ENCODE peak calls at places on chromosome 22, in eight cellular contexts. One of them, this sample, is unnamed.

GRCh38 chr22:26763633-26764295 is 106.4 kb downstream of the MIAT start:
- DNase-seq in MM.1S: no peak
- DNase-seq in HepG2: peak
- DNase-seq in left ventricle myocardium inferior: no peak
- DNase-seq in psoas muscle: no peak
- DNase-seq in lower lobe of right lung: no peak
- DNase-seq in right lobe of liver: no peak
- DNase-seq in astrocyte: peak
- DNase-seq in this sample: no peak

GRCh38 chr22:35842519-35842913 is 124.8 kb downstream of the APOL5 start:
- DNase-seq in HepG2: no peak
- DNase-seq in psoas muscle: no peak
- DNase-seq in right lobe of liver: no peak
- DNase-seq in lower lobe of right lung: no peak
- DNase-seq in left ventricle myocardium inferior: no peak
- DNase-seq in MM.1S: no peak
- DNase-seq in astrocyte: no peak
- DNase-seq in this sample: no peak

GRCh38 chr22:37343863-37344734 is 61.8 kb downstream of the CYTH4 start:
- DNase-seq in left ventricle myocardium inferior: no peak
- DNase-seq in lower lobe of right lung: no peak
- DNase-seq in HepG2: no peak
- DNase-seq in MM.1S: no peak
- DNase-seq in astrocyte: no peak
- DNase-seq in psoas muscle: no peak
- DNase-seq in right lobe of liver: no peak
- DNase-seq in this sample: no peak

GRCh38 chr22:28909375-28909774 is 26.0 kb downstream of the ZNRF3 start:
- DNase-seq in MM.1S: no peak
- DNase-seq in HepG2: no peak
- DNase-seq in right lobe of liver: no peak
- DNase-seq in lower lobe of right lung: no peak
- DNase-seq in astrocyte: peak
- DNase-seq in left ventricle myocardium inferior: no peak
- DNase-seq in psoas muscle: no peak
- DNase-seq in this sample: no peak

GRCh38 chr22:49642741-49643140 is 184.9 kb downstream of the BRD1 start:
- DNase-seq in lower lobe of right lung: no peak
- DNase-seq in right lobe of liver: no peak
- DNase-seq in MM.1S: no peak
- DNase-seq in left ventricle myocardium inferior: no peak
- DNase-seq in astrocyte: no peak
- DNase-seq in psoas muscle: no peak
- DNase-seq in HepG2: no peak
- DNase-seq in this sample: no peak

GRCh38 chr22:31646186-31647019 is 15.6 kb downstream of the PISD start:
- DNase-seq in HepG2: peak
- DNase-seq in right lobe of liver: no peak
- DNase-seq in lower lobe of right lung: no peak
- DNase-seq in left ventricle myocardium inferior: no peak
- DNase-seq in psoas muscle: no peak
- DNase-seq in astrocyte: peak
- DNase-seq in MM.1S: no peak
- DNase-seq in this sample: no peak

GRCh38 chr22:49565516-49565855 is 262.2 kb downstream of the BRD1 start:
- DNase-seq in MM.1S: no peak
- DNase-seq in right lobe of liver: no peak
- DNase-seq in lower lobe of right lung: no peak
- DNase-seq in astrocyte: no peak
- DNase-seq in left ventricle myocardium inferior: no peak
- DNase-seq in psoas muscle: no peak
- DNase-seq in HepG2: no peak
- DNase-seq in this sample: no peak

GRCh38 chr22:45353816-45354215 is 44.1 kb downstream of the FAM118A start:
- DNase-seq in right lobe of liver: no peak
- DNase-seq in MM.1S: no peak
- DNase-seq in left ventricle myocardium inferior: no peak
- DNase-seq in psoas muscle: no peak
- DNase-seq in HepG2: no peak
- DNase-seq in astrocyte: no peak
- DNase-seq in lower lobe of right lung: no peak
- DNase-seq in this sample: no peak

GRCh38 chr22:46193898-46194310 is 43.6 kb downstream of the PPARA start:
- DNase-seq in MM.1S: no peak
- DNase-seq in left ventricle myocardium inferior: no peak
- DNase-seq in HepG2: no peak
- DNase-seq in psoas muscle: no peak
- DNase-seq in lower lobe of right lung: no peak
- DNase-seq in astrocyte: no peak
- DNase-seq in right lobe of liver: peak
- DNase-seq in this sample: no peak

GRCh38 chr22:46007848-46008261 is 30.9 kb upstream of the WNT7B start:
- DNase-seq in lower lobe of right lung: peak
- DNase-seq in psoas muscle: peak
- DNase-seq in HepG2: no peak
- DNase-seq in left ventricle myocardium inferior: peak
- DNase-seq in astrocyte: peak
- DNase-seq in MM.1S: no peak
- DNase-seq in right lobe of liver: peak
- DNase-seq in this sample: no peak

GRCh38 chr22:21634081-21634480 is 1.5 kb downstream of the CCDC116 start:
- DNase-seq in MM.1S: no peak
- DNase-seq in HepG2: no peak
- DNase-seq in left ventricle myocardium inferior: no peak
- DNase-seq in psoas muscle: no peak
- DNase-seq in lower lobe of right lung: no peak
- DNase-seq in right lobe of liver: no peak
- DNase-seq in astrocyte: no peak
- DNase-seq in this sample: no peak

GRCh38 chr22:25627271-25627848 is 62.9 kb downstream of the GRK3 start:
- DNase-seq in right lobe of liver: no peak
- DNase-seq in lower lobe of right lung: no peak
- DNase-seq in MM.1S: no peak
- DNase-seq in astrocyte: peak
- DNase-seq in left ventricle myocardium inferior: no peak
- DNase-seq in HepG2: no peak
- DNase-seq in psoas muscle: no peak
- DNase-seq in this sample: no peak

GRCh38 chr22:19043111-19044085 is 78.8 kb downstream of the DGCR2 start:
- DNase-seq in astrocyte: no peak
- DNase-seq in lower lobe of right lung: peak
- DNase-seq in psoas muscle: peak
- DNase-seq in MM.1S: no peak
- DNase-seq in HepG2: no peak
- DNase-seq in right lobe of liver: peak
- DNase-seq in left ventricle myocardium inferior: no peak
- DNase-seq in this sample: no peak

GRCh38 chr22:19044381-19044780 is 77.8 kb downstream of the DGCR2 start:
- DNase-seq in HepG2: no peak
- DNase-seq in left ventricle myocardium inferior: no peak
- DNase-seq in psoas muscle: peak
- DNase-seq in lower lobe of right lung: peak
- DNase-seq in MM.1S: no peak
- DNase-seq in astrocyte: no peak
- DNase-seq in right lobe of liver: peak
- DNase-seq in this sample: no peak

GRCh38 chr22:19046719-19047609 is 75.2 kb downstream of the DGCR2 start:
- DNase-seq in astrocyte: no peak
- DNase-seq in HepG2: no peak
- DNase-seq in psoas muscle: no peak
- DNase-seq in lower lobe of right lung: peak
- DNase-seq in MM.1S: no peak
- DNase-seq in right lobe of liver: peak
- DNase-seq in left ventricle myocardium inferior: no peak
- DNase-seq in this sample: no peak

GRCh38 chr22:19046287-19046686 is 75.9 kb downstream of the DGCR2 start:
- DNase-seq in astrocyte: no peak
- DNase-seq in right lobe of liver: no peak
- DNase-seq in HepG2: no peak
- DNase-seq in lower lobe of right lung: no peak
- DNase-seq in left ventricle myocardium inferior: no peak
- DNase-seq in MM.1S: no peak
- DNase-seq in psoas muscle: no peak
- DNase-seq in this sample: no peak

DNA sequence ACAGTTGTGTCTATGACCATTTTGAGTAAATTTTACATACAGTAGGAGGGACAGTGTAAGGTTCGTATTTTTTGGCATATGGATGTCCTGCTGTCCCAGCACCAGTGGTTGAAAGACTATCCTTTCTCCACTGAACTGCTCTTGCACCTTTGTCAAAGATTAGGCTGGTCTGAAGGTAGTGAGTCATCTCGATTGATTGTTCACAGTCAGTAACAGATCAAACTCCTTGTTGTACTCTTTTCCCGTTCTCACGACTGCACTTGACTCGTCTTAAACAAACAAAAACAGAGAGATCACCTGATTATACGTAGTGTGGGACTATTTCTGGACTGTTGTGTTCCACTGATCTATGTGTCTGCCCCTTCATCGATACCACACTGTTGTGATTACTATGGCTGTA is 77.1 kb downstream of the DGCR2 start:
- DNase-seq in HepG2: no peak
- DNase-seq in MM.1S: no peak
- DNase-seq in astrocyte: no peak
- DNase-seq in right lobe of liver: no peak
- DNase-seq in lower lobe of right lung: no peak
- DNase-seq in left ventricle myocardium inferior: no peak
- DNase-seq in psoas muscle: no peak
- DNase-seq in this sample: no peak
- H3K27ac ChIP-seq in HepG2: no peak
- H3K27ac ChIP-seq in MM.1S: no peak
- H3K27ac ChIP-seq in astrocyte: no peak
- H3K27ac ChIP-seq in right lobe of liver: no peak
- H3K27ac ChIP-seq in lower lobe of right lung: no peak
- H3K27ac ChIP-seq in left ventricle myocardium inferior: no peak
- H3K27ac ChIP-seq in psoas muscle: no peak
- H3K27ac ChIP-seq in this sample: no peak

GRCh38 chr22:38751422-38752346 is 4.1 kb downstream of the SUN2 start:
- DNase-seq in lower lobe of right lung: peak
- DNase-seq in right lobe of liver: peak
- DNase-seq in MM.1S: peak
- DNase-seq in astrocyte: no peak
- DNase-seq in left ventricle myocardium inferior: peak
- DNase-seq in HepG2: no peak
- DNase-seq in psoas muscle: peak
- DNase-seq in this sample: peak
- H3K27ac ChIP-seq in lower lobe of right lung: peak
- H3K27ac ChIP-seq in right lobe of liver: peak
- H3K27ac ChIP-seq in MM.1S: peak
- H3K27ac ChIP-seq in astrocyte: no peak
- H3K27ac ChIP-seq in left ventricle myocardium inferior: peak
- H3K27ac ChIP-seq in HepG2: no peak
- H3K27ac ChIP-seq in psoas muscle: peak
- H3K27ac ChIP-seq in this sample: peak

DNA sequence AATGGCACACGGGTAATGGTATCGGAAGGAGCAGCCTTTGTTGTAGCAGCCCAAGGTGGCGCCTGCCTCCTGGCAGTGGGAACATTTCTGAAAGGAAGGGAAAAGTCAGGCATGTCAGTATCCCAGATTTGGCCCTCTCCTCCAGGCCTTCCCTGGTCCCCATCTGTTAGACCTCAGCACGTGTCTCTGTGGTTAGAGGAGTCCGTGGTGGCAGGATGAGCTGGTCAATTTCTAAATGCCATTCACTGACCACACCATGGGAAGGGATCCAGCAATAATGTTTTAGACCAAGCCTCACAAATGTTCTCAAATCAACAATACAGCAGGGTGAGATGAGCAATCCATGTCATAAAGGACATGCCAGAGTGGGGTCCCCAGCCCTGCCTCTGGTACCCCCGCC is 49.0 kb upstream of the CYP2D6 start:
- DNase-seq in MM.1S: no peak
- DNase-seq in HepG2: no peak
- DNase-seq in left ventricle myocardium inferior: no peak
- DNase-seq in astrocyte: peak
- DNase-seq in psoas muscle: no peak
- DNase-seq in lower lobe of right lung: no peak
- DNase-seq in right lobe of liver: no peak
- DNase-seq in this sample: no peak
- H3K27ac ChIP-seq in MM.1S: no peak
- H3K27ac ChIP-seq in HepG2: no peak
- H3K27ac ChIP-seq in left ventricle myocardium inferior: no peak
- H3K27ac ChIP-seq in astrocyte: no peak
- H3K27ac ChIP-seq in psoas muscle: no peak
- H3K27ac ChIP-seq in lower lobe of right lung: no peak
- H3K27ac ChIP-seq in right lobe of liver: no peak
- H3K27ac ChIP-seq in this sample: no peak

GRCh38 chr22:19438286-19438685 is 5.9 kb downstream of the MRPL40 start:
- DNase-seq in left ventricle myocardium inferior: no peak
- DNase-seq in psoas muscle: no peak
- DNase-seq in right lobe of liver: no peak
- DNase-seq in lower lobe of right lung: no peak
- DNase-seq in MM.1S: no peak
- DNase-seq in astrocyte: no peak
- DNase-seq in HepG2: no peak
- DNase-seq in this sample: no peak

GRCh38 chr22:19434829-19435580 is 2.7 kb downstream of the MRPL40 start:
- DNase-seq in MM.1S: no peak
- DNase-seq in lower lobe of right lung: no peak
- DNase-seq in right lobe of liver: no peak
- DNase-seq in HepG2: no peak
- DNase-seq in left ventricle myocardium inferior: no peak
- DNase-seq in astrocyte: no peak
- DNase-seq in psoas muscle: no peak
- DNase-seq in this sample: no peak

GRCh38 chr22:19442166-19442565 is 5.3 kb downstream of the C22orf39 start:
- DNase-seq in HepG2: no peak
- DNase-seq in psoas muscle: peak
- DNase-seq in left ventricle myocardium inferior: no peak
- DNase-seq in astrocyte: no peak
- DNase-seq in lower lobe of right lung: no peak
- DNase-seq in right lobe of liver: no peak
- DNase-seq in MM.1S: no peak
- DNase-seq in this sample: no peak

GRCh38 chr22:19443544-19444211 is 3.8 kb downstream of the C22orf39 start:
- DNase-seq in right lobe of liver: no peak
- DNase-seq in HepG2: no peak
- DNase-seq in lower lobe of right lung: no peak
- DNase-seq in psoas muscle: no peak
- DNase-seq in left ventricle myocardium inferior: no peak
- DNase-seq in astrocyte: no peak
- DNase-seq in MM.1S: no peak
- DNase-seq in this sample: no peak

DNA sequence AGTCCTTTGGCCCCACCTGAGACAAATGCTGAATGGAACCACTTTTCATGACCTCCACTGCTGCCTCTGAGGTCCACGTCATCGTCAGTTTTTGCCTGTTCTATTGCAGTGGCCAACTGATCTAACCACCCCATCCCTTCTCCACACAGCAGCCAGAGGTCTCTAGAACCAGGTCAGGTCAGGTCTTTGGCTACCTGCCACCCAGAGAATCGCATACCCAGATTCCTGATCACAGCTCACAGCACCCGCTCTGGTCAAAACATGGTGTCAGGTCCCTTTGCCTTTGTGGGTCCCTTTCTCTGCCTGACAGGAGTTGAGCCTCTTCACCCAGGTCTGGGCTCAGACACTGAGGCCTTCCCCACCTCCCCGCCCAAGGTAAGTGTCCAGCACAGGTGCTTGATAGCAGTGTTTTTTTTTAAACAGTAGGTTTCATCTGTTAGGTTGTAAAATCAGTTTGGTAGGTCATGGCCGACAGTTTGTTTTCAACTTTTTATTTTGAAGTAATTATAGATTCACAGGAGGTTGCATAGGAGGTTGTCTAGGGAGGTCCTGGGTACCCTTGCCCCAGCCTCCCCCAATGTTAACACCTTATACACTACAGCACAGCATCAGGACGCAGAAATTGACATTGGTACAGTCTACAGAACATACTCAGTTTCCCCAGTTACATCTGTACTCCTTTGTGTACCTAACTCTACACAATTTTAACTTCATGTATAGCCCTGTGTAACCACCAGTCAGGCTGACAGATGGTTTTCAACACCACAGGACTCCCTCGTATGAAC is 6.9 kb downstream of the C22orf39 start:
- DNase-seq in astrocyte: no peak
- DNase-seq in psoas muscle: peak
- DNase-seq in right lobe of liver: peak
- DNase-seq in HepG2: no peak
- DNase-seq in left ventricle myocardium inferior: no peak
- DNase-seq in MM.1S: no peak
- DNase-seq in lower lobe of right lung: no peak
- DNase-seq in this sample: no peak
- H3K27ac ChIP-seq in astrocyte: no peak
- H3K27ac ChIP-seq in psoas muscle: peak
- H3K27ac ChIP-seq in right lobe of liver: no peak
- H3K27ac ChIP-seq in HepG2: no peak
- H3K27ac ChIP-seq in left ventricle myocardium inferior: no peak
- H3K27ac ChIP-seq in MM.1S: no peak
- H3K27ac ChIP-seq in lower lobe of right lung: no peak
- H3K27ac ChIP-seq in this sample: no peak

This sample was measured in CD4-positive, alpha-beta T cell.